ENCODE peak calls at places on chromosomes 4 and X, in five cellular contexts. C is aorta, K is hepatocyte, Q is IMR-90, R is uterus. G is an unnamed sample.

GRCh38 chr4:44493924-44494323 is 45.3 kb upstream of the KCTD8 start:
- DNase-seq in Q (no peak), K (peak; percentile 49), R (no peak), C (no peak), G (no peak)

GRCh38 chr4:115145393-115146160 is 32.2 kb upstream of the NDST4 start:
- DNase-seq in Q (no peak), K (peak; percentile 47), C (no peak), R (no peak), G (no peak)

GRCh38 chr4:52265781-52266525 is 214.8 kb downstream of the SPATA18 start:
- DNase-seq in K (no peak), Q (no peak), C (no peak), R (no peak), G (no peak)

GRCh38 chrX:103918584-103919335 is 43.7 kb upstream of the TMSB15B start:
- DNase-seq in Q (peak; percentile 59), R (peak; percentile 59), K (peak; percentile 66), C (peak; percentile 81), G (peak; percentile 17)

GRCh38 chr4:173878701-173879100 is 348.7 kb upstream of the HAND2 start:
- DNase-seq in K (peak; percentile 63), R (peak; percentile 59), Q (peak; percentile 83), C (peak; percentile 43), G (no peak)

GRCh38 chrX:119541188-119541587 is 24.0 kb downstream of the STEEP1 start:
- DNase-seq in R (no peak), Q (peak; percentile 86), K (no peak), C (no peak), G (peak; percentile 43)

GRCh38 chr4:70704333-70705145 is 16.2 kb downstream of the UTP3 start:
- DNase-seq in Q (peak; percentile 67), K (peak; percentile 95), R (peak; percentile 82), C (peak; percentile 86), G (no peak)

GRCh38 chr4:1763070-1763549 is 30.0 kb upstream of the FGFR3 start:
- DNase-seq in R (no peak), C (no peak), Q (no peak), K (no peak), G (no peak)

GRCh38 chr4:163673848-163674702 is 179.6 kb downstream of the TMA16 start:
- DNase-seq in R (no peak), Q (no peak), K (no peak), C (no peak), G (no peak)

GRCh38 chr4:142264961-142265360 is 581.1 kb downstream of the INPP4B start:
- DNase-seq in K (peak; percentile 5), Q (peak; percentile 94), R (no peak), C (no peak), G (no peak)

GRCh38 chrX:16914058-16914457 is 32.4 kb upstream of the REPS2 start:
- DNase-seq in C (no peak), K (no peak), R (no peak), Q (no peak), G (no peak)

GRCh38 chr4:7769308-7769841 is 170.3 kb downstream of the AFAP1 start:
- DNase-seq in K (no peak), Q (no peak), R (no peak), C (no peak), G (no peak)

GRCh38 chr4:114132830-114133229 is 153.4 kb upstream of the ARSJ start:
- DNase-seq in Q (no peak), K (no peak), R (no peak), C (no peak), G (no peak)

GRCh38 chrX:132483951-132484350 is 4.9 kb downstream of the MBNL3 start:
- DNase-seq in C (no peak), Q (no peak), R (no peak), K (no peak), G (no peak)

GRCh38 chr4:15805583-15806517 is 27.7 kb downstream of the CD38 start:
- DNase-seq in K (peak; percentile 77), R (no peak), Q (peak; percentile 63), C (no peak), G (peak; percentile 23)

GRCh38 chr4:80610845-80611244 is 275.3 kb downstream of the CFAP299 start:
- DNase-seq in R (no peak), C (no peak), Q (peak; percentile 67), K (peak; percentile 7), G (peak; percentile 49)

GRCh38 chrX:1598876-1599790 is 7.7 kb downstream of the AKAP17A start:
- DNase-seq in C (no peak), K (no peak), R (no peak), Q (no peak), G (no peak)

GRCh38 chr4:9947168-9948062 is 73.9 kb downstream of the SLC2A9 start:
- DNase-seq in K (no peak), R (no peak), Q (no peak), C (no peak), G (no peak)
- H3K4me3 ChIP-seq in K (no peak overlapping the region), R (no peak overlapping the region), Q (no peak overlapping the region), C (no peak overlapping the region), G (no peak overlapping the region)

GRCh38 chr4:26020896-26021295 is 106.9 kb downstream of the SMIM20 start:
- DNase-seq in Q (peak; percentile 67), R (no peak), C (no peak), K (no peak), G (peak; percentile 37)

GRCh38 chr4:26024079-26024478 is 110.1 kb downstream of the SMIM20 start:
- DNase-seq in C (no peak), Q (no peak), K (no peak), R (no peak), G (no peak)

GRCh38 chr4:26023191-26023972 is 109.4 kb downstream of the SMIM20 start:
- DNase-seq in R (no peak), K (no peak), C (no peak), Q (no peak), G (no peak)

GRCh38 chr4:26021417-26022345 is 107.7 kb downstream of the SMIM20 start:
- DNase-seq in R (no peak), K (no peak), C (no peak), Q (no peak), G (no peak)

GRCh38 chr4:26022346-26022891 is 108.4 kb downstream of the SMIM20 start:
- DNase-seq in K (peak; percentile 45), Q (peak; percentile 80), C (peak; percentile 65), R (no peak), G (peak; percentile 43)
- H3K4me3 ChIP-seq in K (no peak overlapping the region), Q (no peak overlapping the region), C (no peak overlapping the region), R (no peak overlapping the region), G (no peak overlapping the region)

GRCh38 chr4:143667461-143667860 is 33.0 kb downstream of the FREM3 start:
- DNase-seq in R (peak; percentile 39), C (peak; percentile 59), Q (peak; percentile 1), K (no peak), G (peak; percentile 52)
- H3K4me3 ChIP-seq in R (no peak overlapping the region), C (no peak overlapping the region), Q (no peak overlapping the region), K (no peak overlapping the region), G (no peak overlapping the region)

GRCh38 chr4:120869511-120870278 is 52.8 kb downstream of the PRDM5 start:
- DNase-seq in R (no peak), C (no peak), K (peak; percentile 8), Q (peak; percentile 14), G (no peak)
- H3K4me3 ChIP-seq in R (no peak overlapping the region), C (no peak overlapping the region), K (no peak overlapping the region), Q (no peak overlapping the region), G (no peak overlapping the region)